ENCODE peak calls at places on chromosomes 1 and 21, in six cellular contexts. One of them, this sample, is unnamed.

GRCh38 chr1:29122662-29122986 is 1.1 kb downstream of the TMEM200B start:
- DNase-seq in AG10803: peak; percentile 86
- DNase-seq in A549: no peak
- DNase-seq in brain microvascular endothelial cell: no peak
- DNase-seq in Peyer's patch: peak; percentile 62
- DNase-seq in right lobe of liver: peak; percentile 55
- DNase-seq in this sample: peak; percentile 88

GRCh38 chr1:203301331-203301668 is 4.0 kb upstream of the BTG2 start:
- DNase-seq in AG10803: no peak
- DNase-seq in A549: no peak
- DNase-seq in brain microvascular endothelial cell: no peak
- DNase-seq in Peyer's patch: no peak
- DNase-seq in right lobe of liver: no peak
- DNase-seq in this sample: no peak

GRCh38 chr1:158048371-158049067 is 55.1 kb downstream of the KIRREL1 start:
- DNase-seq in AG10803: no peak
- DNase-seq in A549: no peak
- DNase-seq in brain microvascular endothelial cell: no peak
- DNase-seq in Peyer's patch: no peak
- DNase-seq in right lobe of liver: no peak
- DNase-seq in this sample: no peak

GRCh38 chr21:35332841-35333426 is 283.8 kb upstream of the RUNX1 start:
- DNase-seq in AG10803: no peak
- DNase-seq in A549: no peak
- DNase-seq in brain microvascular endothelial cell: no peak
- DNase-seq in Peyer's patch: no peak
- DNase-seq in right lobe of liver: no peak
- DNase-seq in this sample: no peak

GRCh38 chr1:163201906-163202305 is 810 bp downstream of the RGS5 start:
- DNase-seq in AG10803: no peak
- DNase-seq in A549: no peak
- DNase-seq in brain microvascular endothelial cell: no peak
- DNase-seq in Peyer's patch: no peak
- DNase-seq in right lobe of liver: no peak
- DNase-seq in this sample: no peak

GRCh38 chr1:28190996-28191645 is 14.6 kb upstream of the PTAFR start:
- DNase-seq in AG10803: no peak
- DNase-seq in A549: no peak
- DNase-seq in brain microvascular endothelial cell: no peak
- DNase-seq in Peyer's patch: no peak
- DNase-seq in right lobe of liver: no peak
- DNase-seq in this sample: no peak

GRCh38 chr1:86515597-86515996 is 31.3 kb upstream of the CLCA4 start:
- DNase-seq in AG10803: no peak
- DNase-seq in A549: peak; percentile 18
- DNase-seq in brain microvascular endothelial cell: no peak
- DNase-seq in Peyer's patch: no peak
- DNase-seq in right lobe of liver: no peak
- DNase-seq in this sample: no peak

GRCh38 chr1:17369466-17369865 is 2.5 kb upstream of the PADI6 start:
- DNase-seq in AG10803: peak; percentile 8
- DNase-seq in A549: no peak
- DNase-seq in brain microvascular endothelial cell: peak; percentile 19
- DNase-seq in Peyer's patch: no peak
- DNase-seq in right lobe of liver: no peak
- DNase-seq in this sample: no peak

GRCh38 chr21:17784604-17785402 is 34.4 kb downstream of the C21orf91 start:
- DNase-seq in AG10803: no peak
- DNase-seq in A549: no peak
- DNase-seq in brain microvascular endothelial cell: no peak
- DNase-seq in Peyer's patch: no peak
- DNase-seq in right lobe of liver: no peak
- DNase-seq in this sample: no peak

GRCh38 chr1:185074307-185074706 is 28.9 kb downstream of the RNF2 start:
- DNase-seq in AG10803: peak; percentile 15
- DNase-seq in A549: no peak
- DNase-seq in brain microvascular endothelial cell: peak; percentile 9
- DNase-seq in Peyer's patch: no peak
- DNase-seq in right lobe of liver: no peak
- DNase-seq in this sample: no peak

GRCh38 chr1:58755468-58755872 is 28.4 kb downstream of the JUN start:
- DNase-seq in AG10803: peak; percentile 100
- DNase-seq in A549: peak; percentile 41
- DNase-seq in brain microvascular endothelial cell: peak; percentile 96
- DNase-seq in Peyer's patch: no peak
- DNase-seq in right lobe of liver: no peak
- DNase-seq in this sample: peak; percentile 82

GRCh38 chr21:32954353-32954752 is 71.4 kb upstream of the OLIG2 start:
- DNase-seq in AG10803: no peak
- DNase-seq in A549: no peak
- DNase-seq in brain microvascular endothelial cell: no peak
- DNase-seq in Peyer's patch: no peak
- DNase-seq in right lobe of liver: no peak
- DNase-seq in this sample: no peak

GRCh38 chr1:2483970-2484369 is 7.9 kb downstream of the PLCH2 start:
- DNase-seq in AG10803: no peak
- DNase-seq in A549: no peak
- DNase-seq in brain microvascular endothelial cell: no peak
- DNase-seq in Peyer's patch: no peak
- DNase-seq in right lobe of liver: no peak
- DNase-seq in this sample: no peak

GRCh38 chr1:198556969-198557368 is 16.5 kb upstream of the ATP6V1G3 start:
- DNase-seq in AG10803: peak; percentile 86
- DNase-seq in A549: no peak
- DNase-seq in brain microvascular endothelial cell: no peak
- DNase-seq in Peyer's patch: no peak
- DNase-seq in right lobe of liver: peak; percentile 58
- DNase-seq in this sample: no peak

GRCh38 chr1:188826800-188827199 is 1650.9 kb downstream of the BRINP3 start:
- DNase-seq in AG10803: no peak
- DNase-seq in A549: no peak
- DNase-seq in brain microvascular endothelial cell: no peak
- DNase-seq in Peyer's patch: no peak
- DNase-seq in right lobe of liver: no peak
- DNase-seq in this sample: no peak

GRCh38 chr1:232641507-232641906 is 11.6 kb upstream of the SIPA1L2 start:
- DNase-seq in AG10803: no peak
- DNase-seq in A549: no peak
- DNase-seq in brain microvascular endothelial cell: no peak
- DNase-seq in Peyer's patch: no peak
- DNase-seq in right lobe of liver: no peak
- DNase-seq in this sample: no peak

GRCh38 chr21:35048706-35049617 is at the start of gene RUNX1:
- DNase-seq in AG10803: peak; percentile 90
- DNase-seq in A549: no peak
- DNase-seq in brain microvascular endothelial cell: peak; percentile 67
- DNase-seq in Peyer's patch: no peak
- DNase-seq in right lobe of liver: no peak
- DNase-seq in this sample: no peak

GRCh38 chr1:184890539-184890973 is 83.8 kb downstream of the NIBAN1 start:
- DNase-seq in AG10803: peak; percentile 54
- DNase-seq in A549: no peak
- DNase-seq in brain microvascular endothelial cell: peak; percentile 53
- DNase-seq in Peyer's patch: no peak
- DNase-seq in right lobe of liver: no peak
- DNase-seq in this sample: no peak

GRCh38 chr21:15534450-15534886 is 195.3 kb upstream of the USP25 start:
- DNase-seq in AG10803: no peak
- DNase-seq in A549: no peak
- DNase-seq in brain microvascular endothelial cell: no peak
- DNase-seq in Peyer's patch: no peak
- DNase-seq in right lobe of liver: no peak
- DNase-seq in this sample: no peak

GRCh38 chr1:153545067-153546055 is at the start of gene S100A4:
- DNase-seq in AG10803: peak; percentile 94
- DNase-seq in A549: peak; percentile 97
- DNase-seq in brain microvascular endothelial cell: peak; percentile 72
- DNase-seq in Peyer's patch: peak; percentile 96
- DNase-seq in right lobe of liver: peak; percentile 87
- DNase-seq in this sample: peak; percentile 96

GRCh38 chr1:195806060-195806459 is 802.2 kb downstream of the KCNT2 start:
- DNase-seq in AG10803: no peak
- DNase-seq in A549: no peak
- DNase-seq in brain microvascular endothelial cell: no peak
- DNase-seq in Peyer's patch: no peak
- DNase-seq in right lobe of liver: no peak
- DNase-seq in this sample: no peak

GRCh38 chr1:195799016-195799415 is 809.2 kb downstream of the KCNT2 start:
- DNase-seq in AG10803: no peak
- DNase-seq in A549: no peak
- DNase-seq in brain microvascular endothelial cell: no peak
- DNase-seq in Peyer's patch: no peak
- DNase-seq in right lobe of liver: no peak
- DNase-seq in this sample: no peak

DNA sequence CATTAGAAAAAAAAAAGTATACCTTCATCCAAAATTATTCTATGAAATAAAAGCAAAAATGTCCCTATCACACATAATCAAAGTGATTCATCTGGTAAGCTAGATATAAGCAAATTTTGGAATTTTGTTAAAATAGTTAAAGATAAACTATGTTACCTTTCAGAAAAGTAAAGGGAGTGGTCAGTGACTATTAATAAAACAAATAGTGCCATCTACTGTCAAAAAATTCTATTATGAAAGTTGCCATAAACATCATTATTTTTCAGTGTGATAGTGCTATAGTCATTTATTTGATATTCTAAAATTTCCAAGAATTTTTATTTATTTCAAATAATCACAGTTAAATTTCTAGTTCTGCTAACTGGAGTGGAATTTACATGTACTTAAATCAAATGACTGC is 803.7 kb downstream of the KCNT2 start:
- DNase-seq in AG10803: no peak
- DNase-seq in A549: no peak
- DNase-seq in brain microvascular endothelial cell: no peak
- DNase-seq in Peyer's patch: no peak
- DNase-seq in right lobe of liver: no peak
- DNase-seq in this sample: no peak
- TF ChIP-seq CTCF in AG10803: no peak
- TF ChIP-seq CTCF in A549: peak; percentile 39
- TF ChIP-seq CTCF in brain microvascular endothelial cell: no peak
- TF ChIP-seq CTCF in Peyer's patch: no peak
- TF ChIP-seq CTCF in right lobe of liver: no peak
- TF ChIP-seq CTCF in this sample: peak; percentile 48

GRCh38 chr1:214660190-214660589 is 57.2 kb downstream of the CENPF start:
- DNase-seq in AG10803: no peak
- DNase-seq in A549: no peak
- DNase-seq in brain microvascular endothelial cell: no peak
- DNase-seq in Peyer's patch: no peak
- DNase-seq in right lobe of liver: no peak
- DNase-seq in this sample: no peak

GRCh38 chr1:214658175-214658574 is 55.2 kb downstream of the CENPF start:
- DNase-seq in AG10803: no peak
- DNase-seq in A549: no peak
- DNase-seq in brain microvascular endothelial cell: no peak
- DNase-seq in Peyer's patch: no peak
- DNase-seq in right lobe of liver: no peak
- DNase-seq in this sample: no peak

GRCh38 chr1:214658785-214659184 is 55.8 kb downstream of the CENPF start:
- DNase-seq in AG10803: peak; percentile 51
- DNase-seq in A549: no peak
- DNase-seq in brain microvascular endothelial cell: peak; percentile 46
- DNase-seq in Peyer's patch: no peak
- DNase-seq in right lobe of liver: no peak
- DNase-seq in this sample: no peak

GRCh38 chr1:214662386-214662785 is 59.4 kb downstream of the CENPF start:
- DNase-seq in AG10803: peak; percentile 67
- DNase-seq in A549: no peak
- DNase-seq in brain microvascular endothelial cell: no peak
- DNase-seq in Peyer's patch: no peak
- DNase-seq in right lobe of liver: no peak
- DNase-seq in this sample: no peak

DNA sequence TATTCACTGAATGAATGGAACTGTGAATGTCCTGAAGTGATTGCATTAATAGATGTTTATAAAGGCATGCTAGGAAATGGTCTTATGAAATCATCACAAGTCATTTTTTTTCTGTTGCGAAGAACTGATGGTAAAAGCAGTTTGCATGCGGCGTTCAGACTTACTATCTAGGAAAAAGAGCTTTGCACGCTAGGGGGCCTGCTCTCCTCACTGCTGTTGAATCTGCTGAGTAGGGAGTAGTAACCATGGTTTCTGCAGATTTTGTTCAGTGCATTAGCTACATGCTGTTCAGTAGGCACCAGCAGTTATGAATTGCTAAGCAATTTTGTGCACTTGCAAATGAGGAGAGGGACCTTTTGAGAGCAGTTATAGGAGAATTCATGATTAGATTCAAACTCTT is 57.9 kb downstream of the CENPF start:
- DNase-seq in AG10803: peak; percentile 97
- DNase-seq in A549: no peak
- DNase-seq in brain microvascular endothelial cell: peak; percentile 81
- DNase-seq in Peyer's patch: no peak
- DNase-seq in right lobe of liver: no peak
- DNase-seq in this sample: no peak
- TF ChIP-seq CTCF in AG10803: peak; percentile 87
- TF ChIP-seq CTCF in A549: peak; percentile 45
- TF ChIP-seq CTCF in brain microvascular endothelial cell: peak; percentile 87
- TF ChIP-seq CTCF in Peyer's patch: no peak
- TF ChIP-seq CTCF in right lobe of liver: peak; percentile 43
- TF ChIP-seq CTCF in this sample: peak; percentile 65

DNA sequence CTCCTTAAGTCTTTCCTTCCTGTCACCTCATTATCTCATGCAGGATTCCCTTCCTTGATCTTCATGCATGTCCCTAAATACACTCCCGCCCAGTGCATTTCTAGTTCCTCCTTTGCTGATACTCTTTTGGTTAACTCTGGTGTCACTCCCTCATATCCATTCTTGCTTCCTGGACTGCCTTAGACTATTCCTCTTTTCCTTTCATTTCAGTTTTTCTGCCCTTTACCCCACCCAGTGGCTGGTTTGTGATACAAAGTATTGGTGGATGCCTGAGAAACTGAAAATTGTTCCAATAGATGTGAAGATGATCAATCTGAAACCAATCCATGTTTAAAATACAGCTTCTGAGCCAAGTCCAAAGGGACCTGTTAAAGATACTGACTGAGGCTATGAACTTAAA is 553.8 kb upstream of the CAMK1G start:
- DNase-seq in AG10803: no peak
- DNase-seq in A549: no peak
- DNase-seq in brain microvascular endothelial cell: no peak
- DNase-seq in Peyer's patch: no peak
- DNase-seq in right lobe of liver: no peak
- DNase-seq in this sample: no peak
- TF ChIP-seq CTCF in AG10803: peak; percentile 29
- TF ChIP-seq CTCF in A549: no peak
- TF ChIP-seq CTCF in brain microvascular endothelial cell: no peak
- TF ChIP-seq CTCF in Peyer's patch: no peak
- TF ChIP-seq CTCF in right lobe of liver: no peak
- TF ChIP-seq CTCF in this sample: peak; percentile 33

DNA sequence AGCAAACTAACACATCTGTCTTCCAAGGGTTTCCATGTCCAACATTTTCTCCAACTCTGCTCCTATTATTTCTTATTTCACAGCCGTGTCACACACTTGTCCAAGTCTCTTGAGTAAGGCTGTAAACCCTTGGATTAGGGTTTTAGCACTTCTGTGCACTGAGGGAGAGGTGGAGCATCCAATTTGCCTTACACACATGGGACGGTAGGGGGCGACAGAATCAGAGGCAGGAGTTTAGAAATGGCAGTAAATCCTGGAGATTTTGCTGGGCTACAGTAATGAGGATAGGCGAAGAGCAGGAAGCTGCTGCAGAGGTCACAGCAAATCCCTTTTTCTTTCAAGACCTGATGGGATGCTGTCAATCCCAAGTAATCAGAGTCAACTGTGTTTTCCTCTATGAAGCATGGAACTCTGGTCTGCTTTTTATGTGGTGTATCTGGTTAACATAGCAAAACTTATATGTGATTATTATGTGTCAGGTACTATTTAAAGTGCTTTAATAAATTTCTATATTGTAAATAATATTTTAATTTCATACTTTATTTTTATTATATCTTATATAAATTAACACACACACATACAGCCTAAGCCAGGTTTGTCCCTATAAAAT is 15.4 kb upstream of the LCE5A start:
- DNase-seq in AG10803: peak; percentile 23
- DNase-seq in A549: no peak
- DNase-seq in brain microvascular endothelial cell: no peak
- DNase-seq in Peyer's patch: no peak
- DNase-seq in right lobe of liver: no peak
- DNase-seq in this sample: no peak
- TF ChIP-seq CTCF in AG10803: peak; percentile 72
- TF ChIP-seq CTCF in A549: no peak
- TF ChIP-seq CTCF in brain microvascular endothelial cell: peak; percentile 64
- TF ChIP-seq CTCF in Peyer's patch: no peak
- TF ChIP-seq CTCF in right lobe of liver: peak; percentile 58
- TF ChIP-seq CTCF in this sample: no peak